ENCODE peak calls at places on chromosomes 7 and 10, in seven cellular contexts. Y, N, W, J, I, U and O are unnamed samples.
A peak's percentile ranks its signal among the peaks of the same experiment; 100 is the strongest.

GRCh38 chr7:125316451-125316850 is 386.8 kb upstream of the POT1 start:
- DNase-seq in I (no peak), W (peak; percentile 22), Y (no peak), J (peak; percentile 33), N (no peak), U (no peak), O (no peak)

GRCh38 chr7:138979226-138979979 is 1.8 kb downstream of the KIAA1549 start:
- DNase-seq in Y (no peak), I (no peak), W (no peak), J (peak; percentile 23), N (no peak), U (no peak), O (no peak)

GRCh38 chr7:127876393-127876792 is 154.8 kb downstream of the LRRC4 start:
- DNase-seq in Y (no peak), U (no peak), J (peak; percentile 71), N (no peak), W (peak; percentile 20), I (no peak), O (no peak)

GRCh38 chr7:57305192-57305748 is 144.7 kb upstream of the ZNF716 start:
- DNase-seq in N (no peak), U (no peak), J (no peak), I (no peak), Y (no peak), W (no peak), O (no peak)

GRCh38 chr10:6014241-6014761 is 37.0 kb upstream of the IL15RA start:
- DNase-seq in I (peak; percentile 76), N (peak; percentile 50), W (peak; percentile 35), J (peak; percentile 37), U (peak; percentile 30), Y (peak; percentile 75), O (no peak)

GRCh38 chr7:107244613-107245012 is 75.8 kb downstream of the HBP1 start:
- DNase-seq in I (no peak), N (no peak), U (no peak), J (no peak), W (no peak), Y (no peak), O (no peak)

GRCh38 chr10:59748834-59749233 is 4.4 kb downstream of the MRLN start:
- DNase-seq in N (no peak), U (no peak), I (no peak), J (peak; percentile 18), Y (no peak), W (no peak), O (no peak)

GRCh38 chr10:102648889-102649752 is 4.8 kb downstream of the TRIM8 start:
- DNase-seq in J (no peak), I (peak; percentile 46), N (no peak), U (no peak), W (no peak), Y (no peak), O (no peak)

GRCh38 chr7:106217089-106217542 is 67.7 kb downstream of the NAMPT start:
- DNase-seq in U (no peak), W (peak; percentile 28), N (no peak), J (peak; percentile 74), Y (peak; percentile 63), I (no peak), O (no peak)

GRCh38 chr7:90931996-90932912 is 332.0 kb upstream of the FZD1 start:
- DNase-seq in U (no peak), J (no peak), I (peak; percentile 64), Y (no peak), N (no peak), W (no peak), O (no peak)

GRCh38 chr10:3907514-3907913 is 122.5 kb upstream of the KLF6 start:
- DNase-seq in J (no peak), I (no peak), Y (peak; percentile 55), W (peak; percentile 55), U (no peak), N (no peak), O (no peak)

GRCh38 chr10:66837990-66838389 is 87.8 kb upstream of the LRRTM3 start:
- DNase-seq in W (no peak), Y (no peak), I (no peak), J (no peak), N (no peak), U (no peak), O (no peak)

GRCh38 chr7:151174246-151175046 is 7.0 kb upstream of the GBX1 start:
- DNase-seq in U (no peak), N (no peak), Y (peak; percentile 37), I (peak; percentile 28), W (peak; percentile 8), J (no peak), O (no peak)

GRCh38 chr10:46040004-46040403 is 6.1 kb downstream of the MSMB start:
- DNase-seq in W (no peak), N (no peak), J (no peak), I (no peak), Y (no peak), U (no peak), O (no peak)

GRCh38 chr10:17123062-17123661 is 6.4 kb downstream of the CUBN start:
- DNase-seq in I (no peak), N (no peak), U (no peak), W (peak; percentile 73), J (peak; percentile 87), Y (no peak), O (peak; percentile 40)

GRCh38 chr7:33418251-33418701 is 288.9 kb downstream of the BBS9 start:
- DNase-seq in N (no peak), J (peak; percentile 76), Y (no peak), U (no peak), W (peak; percentile 84), I (no peak), O (no peak)

GRCh38 chr10:13338337-13339128 is 9.6 kb downstream of the SEPHS1 start:
- DNase-seq in U (no peak), Y (no peak), W (no peak), I (no peak), J (no peak), N (no peak), O (peak; percentile 64)

GRCh38 chr7:95209778-95210177 is 114.6 kb downstream of the PON1 start:
- DNase-seq in Y (no peak), N (no peak), J (no peak), U (no peak), W (no peak), I (no peak), O (no peak)

GRCh38 chr7:142263598-142264380 is 5.9 kb upstream of the PRSS58 start:
- DNase-seq in I (no peak), W (peak; percentile 47), J (peak; percentile 78), Y (no peak), U (no peak), N (no peak), O (no peak)